ENCODE peak calls at places on chromosomes 13 and 19, in seven cellular contexts. One of them, this sample, is unnamed.

GRCh38 chr13:59975807-59976445 is 187.8 kb downstream of the DIAPH3 start:
- DNase-seq in mucosa of descending colon: no peak
- DNase-seq in Caco-2: no peak
- DNase-seq in lower lobe of right lung: no peak
- DNase-seq in OCI-LY7: no peak
- DNase-seq in progenitor cell of endocrine pancreas: no peak
- DNase-seq in GM23338: peak
- DNase-seq in this sample: no peak

GRCh38 chr19:10006335-10006708 is 4.0 kb downstream of the COL5A3 start:
- DNase-seq in mucosa of descending colon: no peak
- DNase-seq in Caco-2: no peak
- DNase-seq in lower lobe of right lung: no peak
- DNase-seq in OCI-LY7: no peak
- DNase-seq in progenitor cell of endocrine pancreas: no peak
- DNase-seq in GM23338: no peak
- DNase-seq in this sample: no peak

GRCh38 chr19:48965806-48966540 is 864 bp downstream of the FTL start:
- DNase-seq in mucosa of descending colon: peak
- DNase-seq in Caco-2: peak
- DNase-seq in lower lobe of right lung: peak
- DNase-seq in OCI-LY7: peak
- DNase-seq in progenitor cell of endocrine pancreas: peak
- DNase-seq in GM23338: peak
- DNase-seq in this sample: no peak

GRCh38 chr13:106038752-106039151 is 496.7 kb downstream of the EFNB2 start:
- DNase-seq in mucosa of descending colon: no peak
- DNase-seq in Caco-2: no peak
- DNase-seq in lower lobe of right lung: no peak
- DNase-seq in OCI-LY7: no peak
- DNase-seq in progenitor cell of endocrine pancreas: no peak
- DNase-seq in GM23338: no peak
- DNase-seq in this sample: peak

GRCh38 chr19:1495799-1496713 is 5.1 kb downstream of the REEP6 start:
- DNase-seq in mucosa of descending colon: no peak
- DNase-seq in Caco-2: no peak
- DNase-seq in lower lobe of right lung: no peak
- DNase-seq in OCI-LY7: no peak
- DNase-seq in progenitor cell of endocrine pancreas: no peak
- DNase-seq in GM23338: no peak
- DNase-seq in this sample: no peak

GRCh38 chr13:32264407-32264806 is 50.8 kb downstream of the ZAR1L start:
- DNase-seq in mucosa of descending colon: no peak
- DNase-seq in Caco-2: no peak
- DNase-seq in lower lobe of right lung: no peak
- DNase-seq in OCI-LY7: no peak
- DNase-seq in progenitor cell of endocrine pancreas: no peak
- DNase-seq in GM23338: no peak
- DNase-seq in this sample: no peak

GRCh38 chr13:25085125-25085742 is 10.7 kb upstream of the PABPC3 start:
- DNase-seq in mucosa of descending colon: no peak
- DNase-seq in Caco-2: peak
- DNase-seq in lower lobe of right lung: no peak
- DNase-seq in OCI-LY7: peak
- DNase-seq in progenitor cell of endocrine pancreas: no peak
- DNase-seq in GM23338: peak
- DNase-seq in this sample: no peak

GRCh38 chr19:11673608-11674041 is 65.1 kb downstream of the ZNF823 start:
- DNase-seq in mucosa of descending colon: peak
- DNase-seq in Caco-2: peak
- DNase-seq in lower lobe of right lung: peak
- DNase-seq in OCI-LY7: peak
- DNase-seq in progenitor cell of endocrine pancreas: peak
- DNase-seq in GM23338: peak
- DNase-seq in this sample: no peak

GRCh38 chr19:7841751-7842660 is 12.0 kb downstream of the EVI5L start:
- DNase-seq in mucosa of descending colon: no peak
- DNase-seq in Caco-2: no peak
- DNase-seq in lower lobe of right lung: no peak
- DNase-seq in OCI-LY7: no peak
- DNase-seq in progenitor cell of endocrine pancreas: no peak
- DNase-seq in GM23338: no peak
- DNase-seq in this sample: no peak

GRCh38 chr13:109144693-109145437 is 515.5 kb downstream of the MYO16 start:
- DNase-seq in mucosa of descending colon: no peak
- DNase-seq in Caco-2: no peak
- DNase-seq in lower lobe of right lung: no peak
- DNase-seq in OCI-LY7: no peak
- DNase-seq in progenitor cell of endocrine pancreas: no peak
- DNase-seq in GM23338: no peak
- DNase-seq in this sample: no peak

GRCh38 chr13:113861433-113862030 is 2.3 kb downstream of the GAS6 start:
- DNase-seq in mucosa of descending colon: no peak
- DNase-seq in Caco-2: no peak
- DNase-seq in lower lobe of right lung: peak
- DNase-seq in OCI-LY7: no peak
- DNase-seq in progenitor cell of endocrine pancreas: no peak
- DNase-seq in GM23338: no peak
- DNase-seq in this sample: no peak

GRCh38 chr19:14091885-14092462 is 1.4 kb upstream of the SAMD1 start:
- DNase-seq in mucosa of descending colon: no peak
- DNase-seq in Caco-2: peak
- DNase-seq in lower lobe of right lung: no peak
- DNase-seq in OCI-LY7: peak
- DNase-seq in progenitor cell of endocrine pancreas: no peak
- DNase-seq in GM23338: peak
- DNase-seq in this sample: no peak

GRCh38 chr13:100148422-100148821 is 59.5 kb downstream of the PCCA start:
- DNase-seq in mucosa of descending colon: no peak
- DNase-seq in Caco-2: no peak
- DNase-seq in lower lobe of right lung: no peak
- DNase-seq in OCI-LY7: no peak
- DNase-seq in progenitor cell of endocrine pancreas: no peak
- DNase-seq in GM23338: peak
- DNase-seq in this sample: no peak

GRCh38 chr19:8576273-8576993 is 809 bp downstream of the MYO1F start:
- DNase-seq in mucosa of descending colon: no peak
- DNase-seq in Caco-2: no peak
- DNase-seq in lower lobe of right lung: no peak
- DNase-seq in OCI-LY7: no peak
- DNase-seq in progenitor cell of endocrine pancreas: no peak
- DNase-seq in GM23338: no peak
- DNase-seq in this sample: no peak

GRCh38 chr13:37546087-37546486 is 52.5 kb downstream of the POSTN start:
- DNase-seq in mucosa of descending colon: no peak
- DNase-seq in Caco-2: no peak
- DNase-seq in lower lobe of right lung: no peak
- DNase-seq in OCI-LY7: no peak
- DNase-seq in progenitor cell of endocrine pancreas: no peak
- DNase-seq in GM23338: no peak
- DNase-seq in this sample: no peak

GRCh38 chr19:58582985-58583384 is 9.8 kb upstream of the MZF1 start:
- DNase-seq in mucosa of descending colon: no peak
- DNase-seq in Caco-2: no peak
- DNase-seq in lower lobe of right lung: no peak
- DNase-seq in OCI-LY7: no peak
- DNase-seq in progenitor cell of endocrine pancreas: no peak
- DNase-seq in GM23338: no peak
- DNase-seq in this sample: no peak

GRCh38 chr13:22214184-22214583 is 543.3 kb downstream of the FGF9 start:
- DNase-seq in mucosa of descending colon: no peak
- DNase-seq in Caco-2: no peak
- DNase-seq in lower lobe of right lung: no peak
- DNase-seq in OCI-LY7: no peak
- DNase-seq in progenitor cell of endocrine pancreas: no peak
- DNase-seq in GM23338: no peak
- DNase-seq in this sample: no peak

GRCh38 chr13:60583196-60583908 is 186.3 kb downstream of the TDRD3 start:
- DNase-seq in mucosa of descending colon: no peak
- DNase-seq in Caco-2: no peak
- DNase-seq in lower lobe of right lung: no peak
- DNase-seq in OCI-LY7: no peak
- DNase-seq in progenitor cell of endocrine pancreas: no peak
- DNase-seq in GM23338: peak
- DNase-seq in this sample: no peak

GRCh38 chr13:91036886-91037285 is 310.6 kb upstream of the MIR17HG start:
- DNase-seq in mucosa of descending colon: no peak
- DNase-seq in Caco-2: no peak
- DNase-seq in lower lobe of right lung: no peak
- DNase-seq in OCI-LY7: no peak
- DNase-seq in progenitor cell of endocrine pancreas: no peak
- DNase-seq in GM23338: no peak
- DNase-seq in this sample: no peak

GRCh38 chr19:42048992-42049391 is 21.0 kb downstream of the GRIK5 start:
- DNase-seq in mucosa of descending colon: no peak
- DNase-seq in Caco-2: peak
- DNase-seq in lower lobe of right lung: no peak
- DNase-seq in OCI-LY7: no peak
- DNase-seq in progenitor cell of endocrine pancreas: no peak
- DNase-seq in GM23338: no peak
- DNase-seq in this sample: no peak

GRCh38 chr19:55563261-55563690 is 17.4 kb downstream of the ZNF579 start:
- DNase-seq in mucosa of descending colon: no peak
- DNase-seq in Caco-2: no peak
- DNase-seq in lower lobe of right lung: no peak
- DNase-seq in OCI-LY7: no peak
- DNase-seq in progenitor cell of endocrine pancreas: no peak
- DNase-seq in GM23338: no peak
- DNase-seq in this sample: no peak

DNA sequence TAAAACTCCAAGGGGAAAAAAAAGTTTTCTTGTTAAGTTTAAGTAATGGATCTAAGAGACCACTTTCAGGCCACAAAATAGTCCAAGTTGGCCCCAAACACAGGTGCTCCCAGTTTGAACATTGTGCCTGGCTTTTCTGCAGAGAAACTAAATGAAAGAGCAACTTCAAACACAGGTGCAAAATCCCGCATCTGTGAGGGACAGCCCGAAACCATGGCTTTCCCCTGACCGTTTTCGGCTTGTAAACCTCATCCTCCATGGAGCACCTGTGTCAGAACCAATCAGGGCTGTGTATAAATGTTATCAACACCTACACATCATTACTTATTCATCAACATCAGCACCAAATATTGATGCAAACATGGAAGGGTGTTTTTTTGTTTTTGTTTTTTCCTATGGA is 126.8 kb upstream of the OBI1 start:
- DNase-seq in mucosa of descending colon: no peak
- DNase-seq in Caco-2: no peak
- DNase-seq in lower lobe of right lung: no peak
- DNase-seq in OCI-LY7: no peak
- DNase-seq in progenitor cell of endocrine pancreas: no peak
- DNase-seq in GM23338: no peak
- DNase-seq in this sample: no peak
- TF ChIP-seq CTCF in mucosa of descending colon: no peak
- TF ChIP-seq CTCF in Caco-2: no peak
- TF ChIP-seq CTCF in lower lobe of right lung: no peak
- TF ChIP-seq CTCF in OCI-LY7: no peak
- TF ChIP-seq CTCF in progenitor cell of endocrine pancreas: no peak
- TF ChIP-seq CTCF in GM23338: no peak
- TF ChIP-seq CTCF in this sample: no peak

DNA sequence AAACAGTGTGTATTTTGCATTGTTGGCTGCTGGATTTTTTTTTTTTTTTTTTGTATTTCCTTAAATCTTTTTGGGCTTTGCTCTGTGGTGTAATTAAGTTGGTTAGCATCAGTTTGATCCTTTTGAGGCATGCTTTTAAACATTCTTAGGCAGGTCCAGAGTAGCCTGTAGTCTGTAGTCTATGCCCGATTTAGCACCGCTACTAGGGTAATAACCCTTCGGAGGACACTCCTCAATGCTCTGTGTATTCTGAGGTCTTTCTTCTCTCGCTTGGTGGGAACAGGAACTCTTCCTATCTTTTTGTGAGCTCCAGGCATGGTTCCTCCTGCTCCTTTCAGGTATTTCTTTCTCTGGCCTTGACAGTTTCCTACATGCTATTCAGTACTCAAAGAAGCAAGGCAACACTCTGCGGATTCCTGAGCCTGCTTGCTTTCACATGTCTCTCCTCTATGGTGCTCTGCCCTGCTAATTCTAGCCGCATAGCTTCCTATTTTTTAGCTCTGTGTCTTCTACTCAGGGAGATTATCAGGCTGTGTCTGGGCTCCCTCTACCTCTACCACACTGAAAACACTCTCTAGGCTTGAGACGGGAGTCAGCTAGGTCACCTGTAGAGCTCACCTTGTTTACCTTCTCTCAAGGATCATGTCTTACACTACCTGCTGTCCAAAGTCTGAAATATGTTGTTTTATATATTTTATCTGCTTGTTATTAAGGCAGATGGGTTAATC is 195.1 kb downstream of the NDFIP2 start:
- DNase-seq in mucosa of descending colon: no peak
- DNase-seq in Caco-2: peak
- DNase-seq in lower lobe of right lung: no peak
- DNase-seq in OCI-LY7: no peak
- DNase-seq in progenitor cell of endocrine pancreas: no peak
- DNase-seq in GM23338: no peak
- DNase-seq in this sample: no peak
- TF ChIP-seq CTCF in mucosa of descending colon: no peak
- TF ChIP-seq CTCF in Caco-2: peak
- TF ChIP-seq CTCF in lower lobe of right lung: no peak
- TF ChIP-seq CTCF in OCI-LY7: no peak
- TF ChIP-seq CTCF in progenitor cell of endocrine pancreas: no peak
- TF ChIP-seq CTCF in GM23338: peak
- TF ChIP-seq CTCF in this sample: no peak

DNA sequence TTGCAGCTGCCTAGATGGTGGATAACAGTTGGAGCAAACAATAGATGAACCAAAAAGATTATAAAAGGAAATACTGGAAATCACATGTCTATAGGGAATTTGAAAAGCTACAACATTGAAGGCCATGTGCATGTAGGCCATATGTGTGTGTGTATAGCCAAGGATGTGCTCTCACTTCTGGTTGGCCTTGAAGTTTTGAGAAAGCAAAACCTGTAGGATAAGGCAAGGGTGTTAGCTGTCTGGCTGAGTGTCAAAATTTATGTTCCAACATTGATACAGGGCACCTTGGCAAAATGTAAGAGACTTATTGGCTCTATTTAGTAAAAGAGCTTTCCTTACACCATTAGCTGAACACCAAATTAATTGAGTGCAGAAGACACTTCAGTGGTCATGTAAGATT is 1723.6 kb upstream of the PCDH20 start:
- DNase-seq in mucosa of descending colon: no peak
- DNase-seq in Caco-2: no peak
- DNase-seq in lower lobe of right lung: no peak
- DNase-seq in OCI-LY7: no peak
- DNase-seq in progenitor cell of endocrine pancreas: no peak
- DNase-seq in GM23338: no peak
- DNase-seq in this sample: no peak
- TF ChIP-seq CTCF in mucosa of descending colon: no peak
- TF ChIP-seq CTCF in Caco-2: no peak
- TF ChIP-seq CTCF in lower lobe of right lung: no peak
- TF ChIP-seq CTCF in OCI-LY7: no peak
- TF ChIP-seq CTCF in progenitor cell of endocrine pancreas: no peak
- TF ChIP-seq CTCF in GM23338: no peak
- TF ChIP-seq CTCF in this sample: no peak

DNA sequence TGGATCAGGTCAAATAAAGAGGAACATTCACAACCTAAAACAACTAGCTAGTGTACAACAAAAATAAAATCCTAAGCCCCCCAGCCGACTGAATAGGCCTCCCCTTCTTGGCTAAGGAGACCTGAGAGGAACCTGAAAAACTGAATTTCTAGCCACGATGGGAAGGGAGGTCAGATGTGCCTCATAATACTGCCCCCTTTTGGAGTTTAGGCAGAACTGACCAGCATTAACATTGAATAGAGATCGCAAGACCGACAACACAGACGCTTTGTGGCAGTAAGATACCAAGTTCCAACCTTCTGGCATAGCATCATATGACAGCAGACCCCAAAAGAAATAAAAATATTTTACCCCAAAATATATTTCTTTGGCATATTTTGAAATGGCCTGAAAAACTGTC is 15.9 kb downstream of the CBY2 start:
- DNase-seq in mucosa of descending colon: no peak
- DNase-seq in Caco-2: peak
- DNase-seq in lower lobe of right lung: no peak
- DNase-seq in OCI-LY7: peak
- DNase-seq in progenitor cell of endocrine pancreas: no peak
- DNase-seq in GM23338: peak
- DNase-seq in this sample: no peak
- TF ChIP-seq CTCF in mucosa of descending colon: no peak
- TF ChIP-seq CTCF in Caco-2: peak
- TF ChIP-seq CTCF in lower lobe of right lung: peak
- TF ChIP-seq CTCF in OCI-LY7: peak
- TF ChIP-seq CTCF in progenitor cell of endocrine pancreas: peak
- TF ChIP-seq CTCF in GM23338: peak
- TF ChIP-seq CTCF in this sample: peak